ENCODE peak calls at places on chromosome 1, in nine cellular contexts. One of them, this sample, is unnamed. For H3K4me1, the result is how much of the 10 kb centered on the place peaks cover.

GRCh38 chr1:230123280-230124186 is 56.5 kb downstream of the GALNT2 start:
- DNase-seq in heart left ventricle: no peak
- DNase-seq in aorta: no peak
- DNase-seq in mammary epithelial cell: peak
- DNase-seq in thoracic aorta: no peak
- DNase-seq in neural progenitor cell: no peak
- DNase-seq in GM23248: no peak
- DNase-seq in ovary: no peak
- DNase-seq in stomach: no peak
- DNase-seq in this sample: no peak

GRCh38 chr1:156435551-156436318 is 64.8 kb downstream of the MEF2D start:
- DNase-seq in ovary: no peak
- DNase-seq in thoracic aorta: no peak
- DNase-seq in heart left ventricle: no peak
- DNase-seq in GM23248: peak
- DNase-seq in stomach: peak
- DNase-seq in mammary epithelial cell: no peak
- DNase-seq in aorta: no peak
- DNase-seq in neural progenitor cell: peak
- DNase-seq in this sample: no peak

GRCh38 chr1:154849645-154850131 is 20.4 kb downstream of the KCNN3 start:
- DNase-seq in GM23248: no peak
- DNase-seq in aorta: no peak
- DNase-seq in ovary: no peak
- DNase-seq in thoracic aorta: no peak
- DNase-seq in heart left ventricle: no peak
- DNase-seq in mammary epithelial cell: no peak
- DNase-seq in neural progenitor cell: no peak
- DNase-seq in stomach: no peak
- DNase-seq in this sample: no peak

GRCh38 chr1:233597489-233597901 is 16.4 kb upstream of the KCNK1 start:
- DNase-seq in neural progenitor cell: no peak
- DNase-seq in ovary: no peak
- DNase-seq in GM23248: peak
- DNase-seq in mammary epithelial cell: peak
- DNase-seq in thoracic aorta: no peak
- DNase-seq in aorta: no peak
- DNase-seq in heart left ventricle: no peak
- DNase-seq in stomach: no peak
- DNase-seq in this sample: no peak

GRCh38 chr1:232923739-232924386 is 26.5 kb upstream of the NTPCR start:
- DNase-seq in heart left ventricle: no peak
- DNase-seq in stomach: no peak
- DNase-seq in ovary: no peak
- DNase-seq in aorta: no peak
- DNase-seq in GM23248: peak
- DNase-seq in neural progenitor cell: no peak
- DNase-seq in thoracic aorta: no peak
- DNase-seq in mammary epithelial cell: peak
- DNase-seq in this sample: no peak

GRCh38 chr1:156707486-156708244 is 2.3 kb upstream of the CRABP2 start:
- DNase-seq in ovary: no peak
- DNase-seq in thoracic aorta: no peak
- DNase-seq in stomach: no peak
- DNase-seq in neural progenitor cell: peak
- DNase-seq in aorta: no peak
- DNase-seq in mammary epithelial cell: no peak
- DNase-seq in heart left ventricle: no peak
- DNase-seq in GM23248: peak
- DNase-seq in this sample: no peak

GRCh38 chr1:58815069-58815679 is 31.3 kb upstream of the JUN start:
- DNase-seq in heart left ventricle: peak
- DNase-seq in stomach: peak
- DNase-seq in mammary epithelial cell: peak
- DNase-seq in neural progenitor cell: peak
- DNase-seq in ovary: peak
- DNase-seq in GM23248: peak
- DNase-seq in thoracic aorta: peak
- DNase-seq in aorta: peak
- DNase-seq in this sample: peak

GRCh38 chr1:115976062-115976899 is at the start of gene SLC22A15:
- DNase-seq in GM23248: peak
- DNase-seq in aorta: peak
- DNase-seq in stomach: peak
- DNase-seq in thoracic aorta: peak
- DNase-seq in ovary: peak
- DNase-seq in mammary epithelial cell: peak
- DNase-seq in neural progenitor cell: peak
- DNase-seq in heart left ventricle: peak
- DNase-seq in this sample: peak

GRCh38 chr1:92822907-92823306 is 8.9 kb upstream of the RPL5 start:
- DNase-seq in GM23248: peak
- DNase-seq in mammary epithelial cell: no peak
- DNase-seq in heart left ventricle: no peak
- DNase-seq in thoracic aorta: no peak
- DNase-seq in stomach: no peak
- DNase-seq in ovary: no peak
- DNase-seq in neural progenitor cell: peak
- DNase-seq in aorta: no peak
- DNase-seq in this sample: no peak

GRCh38 chr1:246640747-246641146 is 74.5 kb downstream of the CNST start:
- DNase-seq in GM23248: no peak
- DNase-seq in aorta: no peak
- DNase-seq in stomach: no peak
- DNase-seq in ovary: no peak
- DNase-seq in thoracic aorta: no peak
- DNase-seq in mammary epithelial cell: no peak
- DNase-seq in heart left ventricle: no peak
- DNase-seq in neural progenitor cell: no peak
- DNase-seq in this sample: no peak

GRCh38 chr1:108852141-108852540 is 4.8 kb downstream of the AKNAD1 start:
- DNase-seq in thoracic aorta: no peak
- DNase-seq in heart left ventricle: no peak
- DNase-seq in GM23248: peak
- DNase-seq in mammary epithelial cell: no peak
- DNase-seq in ovary: no peak
- DNase-seq in neural progenitor cell: no peak
- DNase-seq in stomach: no peak
- DNase-seq in aorta: no peak
- DNase-seq in this sample: no peak
- H3K4me1 ChIP-seq in thoracic aorta: under half
- H3K4me1 ChIP-seq in heart left ventricle: under half
- H3K4me1 ChIP-seq in GM23248: under half
- H3K4me1 ChIP-seq in mammary epithelial cell: under half
- H3K4me1 ChIP-seq in ovary: under half
- H3K4me1 ChIP-seq in neural progenitor cell: under half
- H3K4me1 ChIP-seq in stomach: under half
- H3K4me1 ChIP-seq in aorta: under half
- H3K4me1 ChIP-seq in this sample: under half

DNA sequence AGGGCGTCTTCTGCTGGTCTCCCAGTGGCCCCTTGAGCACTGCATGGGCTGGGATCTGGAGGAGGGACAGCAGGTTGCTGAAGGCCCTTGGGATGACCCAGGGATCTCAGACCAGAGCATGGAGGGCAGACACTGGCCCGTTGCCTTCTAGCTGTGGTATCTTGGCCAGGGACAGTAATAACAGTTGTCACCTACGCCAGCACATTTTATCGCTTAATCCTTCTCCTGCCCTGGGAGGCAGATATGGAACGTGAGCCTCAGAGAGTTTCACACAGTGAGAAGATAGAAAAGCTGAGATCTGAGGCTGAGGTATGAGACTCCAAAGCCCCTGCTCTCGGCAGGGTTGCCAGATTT is 40.1 kb upstream of the RD3 start:
- DNase-seq in thoracic aorta: no peak
- DNase-seq in mammary epithelial cell: no peak
- DNase-seq in ovary: no peak
- DNase-seq in heart left ventricle: no peak
- DNase-seq in GM23248: no peak
- DNase-seq in neural progenitor cell: no peak
- DNase-seq in aorta: no peak
- DNase-seq in stomach: no peak
- DNase-seq in this sample: no peak
- H3K4me1 ChIP-seq in thoracic aorta: under half
- H3K4me1 ChIP-seq in mammary epithelial cell: under half
- H3K4me1 ChIP-seq in ovary: under half
- H3K4me1 ChIP-seq in heart left ventricle: under half
- H3K4me1 ChIP-seq in GM23248: under half
- H3K4me1 ChIP-seq in neural progenitor cell: under half
- H3K4me1 ChIP-seq in aorta: under half
- H3K4me1 ChIP-seq in stomach: under half
- H3K4me1 ChIP-seq in this sample: under half

GRCh38 chr1:42937141-42937696 is 21.4 kb downstream of the SLC2A1 start:
- DNase-seq in stomach: no peak
- DNase-seq in neural progenitor cell: no peak
- DNase-seq in thoracic aorta: no peak
- DNase-seq in ovary: no peak
- DNase-seq in mammary epithelial cell: peak
- DNase-seq in aorta: no peak
- DNase-seq in heart left ventricle: no peak
- DNase-seq in GM23248: peak
- DNase-seq in this sample: no peak

GRCh38 chr1:42936309-42937078 is 22.2 kb downstream of the SLC2A1 start:
- DNase-seq in aorta: no peak
- DNase-seq in stomach: peak
- DNase-seq in heart left ventricle: no peak
- DNase-seq in ovary: peak
- DNase-seq in neural progenitor cell: no peak
- DNase-seq in GM23248: peak
- DNase-seq in thoracic aorta: no peak
- DNase-seq in mammary epithelial cell: peak
- DNase-seq in this sample: no peak

GRCh38 chr1:42938596-42939184 is 20.0 kb downstream of the SLC2A1 start:
- DNase-seq in heart left ventricle: no peak
- DNase-seq in GM23248: no peak
- DNase-seq in ovary: no peak
- DNase-seq in aorta: peak
- DNase-seq in thoracic aorta: no peak
- DNase-seq in neural progenitor cell: no peak
- DNase-seq in stomach: no peak
- DNase-seq in mammary epithelial cell: no peak
- DNase-seq in this sample: no peak

GRCh38 chr1:42939216-42939615 is 19.5 kb downstream of the SLC2A1 start:
- DNase-seq in heart left ventricle: no peak
- DNase-seq in neural progenitor cell: no peak
- DNase-seq in GM23248: no peak
- DNase-seq in aorta: peak
- DNase-seq in ovary: no peak
- DNase-seq in stomach: peak
- DNase-seq in mammary epithelial cell: no peak
- DNase-seq in thoracic aorta: no peak
- DNase-seq in this sample: no peak

GRCh38 chr1:42937836-42938595 is 20.7 kb downstream of the SLC2A1 start:
- DNase-seq in thoracic aorta: no peak
- DNase-seq in aorta: no peak
- DNase-seq in neural progenitor cell: no peak
- DNase-seq in GM23248: no peak
- DNase-seq in ovary: no peak
- DNase-seq in heart left ventricle: no peak
- DNase-seq in stomach: no peak
- DNase-seq in mammary epithelial cell: peak
- DNase-seq in this sample: no peak
- H3K4me1 ChIP-seq in thoracic aorta: half or more
- H3K4me1 ChIP-seq in aorta: under half
- H3K4me1 ChIP-seq in neural progenitor cell: under half
- H3K4me1 ChIP-seq in GM23248: half or more
- H3K4me1 ChIP-seq in ovary: under half
- H3K4me1 ChIP-seq in heart left ventricle: under half
- H3K4me1 ChIP-seq in stomach: half or more
- H3K4me1 ChIP-seq in mammary epithelial cell: half or more
- H3K4me1 ChIP-seq in this sample: half or more

GRCh38 chr1:182677393-182678098 is 6.8 kb downstream of the RGS8 start:
- DNase-seq in thoracic aorta: no peak
- DNase-seq in GM23248: no peak
- DNase-seq in neural progenitor cell: peak
- DNase-seq in aorta: no peak
- DNase-seq in stomach: no peak
- DNase-seq in heart left ventricle: no peak
- DNase-seq in mammary epithelial cell: no peak
- DNase-seq in ovary: no peak
- DNase-seq in this sample: no peak

GRCh38 chr1:182676321-182676720 is 8.1 kb downstream of the RGS8 start:
- DNase-seq in GM23248: no peak
- DNase-seq in stomach: no peak
- DNase-seq in mammary epithelial cell: no peak
- DNase-seq in heart left ventricle: no peak
- DNase-seq in thoracic aorta: no peak
- DNase-seq in ovary: no peak
- DNase-seq in neural progenitor cell: no peak
- DNase-seq in aorta: no peak
- DNase-seq in this sample: peak

GRCh38 chr1:182672487-182672836 is 11.9 kb downstream of the RGS8 start:
- DNase-seq in aorta: no peak
- DNase-seq in GM23248: no peak
- DNase-seq in ovary: no peak
- DNase-seq in thoracic aorta: no peak
- DNase-seq in neural progenitor cell: no peak
- DNase-seq in heart left ventricle: no peak
- DNase-seq in mammary epithelial cell: no peak
- DNase-seq in stomach: no peak
- DNase-seq in this sample: no peak

GRCh38 chr1:182671779-182672486 is 12.5 kb downstream of the RGS8 start:
- DNase-seq in heart left ventricle: no peak
- DNase-seq in GM23248: no peak
- DNase-seq in stomach: no peak
- DNase-seq in mammary epithelial cell: no peak
- DNase-seq in ovary: no peak
- DNase-seq in neural progenitor cell: peak
- DNase-seq in aorta: no peak
- DNase-seq in thoracic aorta: no peak
- DNase-seq in this sample: no peak

DNA sequence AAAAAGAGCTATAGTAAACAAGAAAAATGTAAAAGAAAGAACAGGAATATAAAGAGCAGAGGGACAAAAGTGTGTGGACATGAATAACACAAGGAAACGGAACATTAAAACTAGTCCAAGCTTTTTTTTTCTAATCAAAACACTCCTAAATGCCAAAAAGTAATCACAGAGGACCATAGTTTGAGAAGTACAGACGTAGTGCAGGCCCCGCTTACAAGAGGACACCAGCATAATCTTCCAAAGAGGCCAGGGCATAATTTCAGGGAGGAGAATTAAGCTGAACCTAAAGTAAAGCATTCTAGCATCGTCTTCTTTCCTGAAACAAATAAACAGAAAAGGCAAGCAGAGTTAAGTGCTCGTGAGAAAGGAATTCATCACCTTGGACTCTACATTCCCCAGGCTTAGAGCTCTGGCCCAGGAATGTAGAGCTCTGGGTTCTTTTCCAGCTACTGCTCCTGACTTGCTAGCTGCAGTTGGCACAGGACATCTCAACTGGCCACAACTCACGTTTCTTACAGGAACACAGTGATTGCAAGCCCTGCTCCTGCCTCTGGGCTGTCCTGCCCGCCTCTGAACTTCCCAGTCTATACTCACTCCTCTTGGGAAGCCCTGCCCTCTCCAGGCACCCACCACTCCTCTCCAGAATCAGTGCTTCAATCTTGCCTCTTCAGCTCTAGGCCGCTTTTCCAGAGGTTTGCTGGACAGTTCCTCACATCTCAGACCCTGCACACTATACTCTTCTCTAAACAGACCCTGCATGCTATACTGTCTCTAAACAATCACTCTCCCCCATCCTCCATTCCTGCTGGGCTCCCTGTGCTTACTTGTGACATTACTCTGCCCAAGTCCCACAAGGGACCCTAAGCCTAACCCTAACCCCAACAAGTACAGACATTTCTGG is 9.8 kb downstream of the RGS8 start:
- DNase-seq in heart left ventricle: no peak
- DNase-seq in neural progenitor cell: no peak
- DNase-seq in GM23248: peak
- DNase-seq in aorta: peak
- DNase-seq in mammary epithelial cell: no peak
- DNase-seq in stomach: no peak
- DNase-seq in thoracic aorta: peak
- DNase-seq in ovary: no peak
- DNase-seq in this sample: peak
- H3K4me1 ChIP-seq in heart left ventricle: under half
- H3K4me1 ChIP-seq in neural progenitor cell: under half
- H3K4me1 ChIP-seq in GM23248: under half
- H3K4me1 ChIP-seq in aorta: under half
- H3K4me1 ChIP-seq in mammary epithelial cell: under half
- H3K4me1 ChIP-seq in stomach: under half
- H3K4me1 ChIP-seq in thoracic aorta: under half
- H3K4me1 ChIP-seq in ovary: under half
- H3K4me1 ChIP-seq in this sample: under half